ENCODE peak calls at places on chromosome 4, in four cellular contexts. F is transverse colon, W is HL-60, B is GM12878. V is an unnamed sample.

GRCh38 chr4:97498875-97499274 is 644.4 kb downstream of the STPG2 start:
- DNase-seq in W (no peak), B (no peak), F (no peak), V (no peak)

GRCh38 chr4:189143255-189143654 is 797.4 kb upstream of the FRG1 start:
- DNase-seq in B (no peak), W (no peak), F (no peak), V (no peak)

GRCh38 chr4:76641351-76641750 is 206.3 kb downstream of the SHROOM3 start:
- DNase-seq in F (no peak), W (no peak), B (no peak), V (no peak)

GRCh38 chr4:121212801-121213200 is 48.7 kb upstream of the TNIP3 start:
- DNase-seq in F (no peak), W (no peak), B (no peak), V (no peak)

GRCh38 chr4:8108261-8108660 is 50.4 kb downstream of the ABLIM2 start:
- DNase-seq in W (no peak), B (no peak), F (peak), V (no peak)

GRCh38 chr4:153651961-153652784 is 31.9 kb upstream of the TLR2 start:
- DNase-seq in B (no peak), F (no peak), W (no peak), V (no peak)

GRCh38 chr4:116070283-116070682 is 956.9 kb upstream of the NDST4 start:
- DNase-seq in B (no peak), W (no peak), F (no peak), V (no peak)

GRCh38 chr4:145132521-145133098 is 34.5 kb downstream of the ABCE1 start:
- DNase-seq in W (no peak), B (peak), F (no peak), V (no peak)

GRCh38 chr4:76802546-76803021 is 95.4 kb downstream of the SOWAHB start:
- DNase-seq in W (no peak), F (no peak), B (no peak), V (no peak)

GRCh38 chr4:26081795-26082498 is 167.9 kb downstream of the SMIM20 start:
- DNase-seq in F (no peak), W (peak), B (no peak), V (no peak)

GRCh38 chr4:86934147-86934771 is 552 bp upstream of the AFF1 start:
- DNase-seq in F (peak), B (no peak), W (no peak), V (no peak)

GRCh38 chr4:57410331-57411052 is 300.3 kb upstream of the IGFBP7 start:
- DNase-seq in F (no peak), W (no peak), B (no peak), V (no peak)

GRCh38 chr4:55176497-55176896 is 51.1 kb upstream of the KDR start:
- DNase-seq in F (no peak), W (no peak), B (no peak), V (no peak)

GRCh38 chr4:173182403-173182802 is 13.8 kb downstream of the GALNT7 start:
- DNase-seq in W (no peak), B (no peak), F (no peak), V (no peak)

GRCh38 chr4:82172186-82172585 is 201.6 kb downstream of the HNRNPD start:
- DNase-seq in F (no peak), W (no peak), B (no peak), V (no peak)

GRCh38 chr4:167415461-167415860 is 181.2 kb upstream of the SPOCK3 start:
- DNase-seq in W (no peak), F (no peak), B (no peak), V (no peak)

GRCh38 chr4:56739104-56739777 is 58.1 kb upstream of the HOPX start:
- DNase-seq in F (no peak), W (peak), B (no peak), V (no peak)

GRCh38 chr4:107888237-107888636 is 43.1 kb upstream of the CYP2U1 start:
- DNase-seq in W (no peak), F (no peak), B (no peak), V (no peak)

GRCh38 chr4:112145820-112146813 is 863 bp downstream of the FAM241A start:
- DNase-seq in W (no peak), F (peak), B (peak), V (peak)

GRCh38 chr4:111991163-111991562 is 154.1 kb upstream of the FAM241A start:
- DNase-seq in F (no peak), W (no peak), B (peak), V (no peak)

GRCh38 chr4:138834029-138834428 is 181.6 kb upstream of the NOCT start:
- DNase-seq in F (no peak), W (no peak), B (no peak), V (no peak)

GRCh38 chr4:17272154-17272553 is 239.7 kb downstream of the QDPR start:
- DNase-seq in B (no peak), W (no peak), F (no peak), V (no peak)

GRCh38 chr4:141220271-141220654 is 432 bp upstream of the ZNF330 start:
- DNase-seq in F (no peak), B (no peak), W (no peak), V (no peak)

GRCh38 chr4:101597204-101597603 is 193.3 kb upstream of the BANK1 start:
- DNase-seq in F (no peak), W (no peak), B (peak), V (no peak)

GRCh38 chr4:151990201-151990600 is 229.4 kb upstream of the GATB start:
- DNase-seq in W (no peak), B (no peak), F (no peak), V (no peak)

GRCh38 chr4:24244663-24245519 is 339.5 kb downstream of the DHX15 start:
- DNase-seq in F (no peak), B (no peak), W (no peak), V (no peak)

GRCh38 chr4:96429657-96430056 is 589.8 kb downstream of the PDHA2 start:
- DNase-seq in W (no peak), F (no peak), B (no peak), V (no peak)

GRCh38 chr4:79121875-79122358 is 182.7 kb upstream of the PAQR3 start:
- DNase-seq in B (no peak), F (no peak), W (no peak), V (no peak)

GRCh38 chr4:110637408-110638131 is 14.7 kb upstream of the PITX2 start:
- DNase-seq in F (no peak), W (no peak), B (no peak), V (no peak)

GRCh38 chr4:102139932-102140331 is 205.3 kb downstream of the SLC39A8 start:
- DNase-seq in F (no peak), W (no peak), B (no peak), V (no peak)

GRCh38 chr4:73589261-73589847 is 30.9 kb downstream of the RASSF6 start:
- DNase-seq in B (peak), F (no peak), W (no peak), V (no peak)
- TF ChIP-seq POLR2AphosphoS5 in B (peak), F (no peak), W (no peak), V (no peak)

GRCh38 chr4:37590016-37590415 is 96.2 kb downstream of the RELL1 start:
- DNase-seq in F (no peak), W (no peak), B (no peak), V (no peak)

GRCh38 chr4:37586194-37586593 is 100.0 kb downstream of the RELL1 start:
- DNase-seq in W (no peak), B (no peak), F (no peak), V (no peak)

GRCh38 chr4:37588150-37588549 is 98.0 kb downstream of the RELL1 start:
- DNase-seq in B (no peak), F (no peak), W (no peak), V (no peak)

GRCh38 chr4:37584530-37585060 is 101.6 kb downstream of the RELL1 start:
- DNase-seq in B (no peak), F (no peak), W (no peak), V (no peak)

GRCh38 chr4:37584087-37584486 is 102.1 kb downstream of the RELL1 start:
- DNase-seq in B (no peak), F (peak), W (no peak), V (no peak)
- TF ChIP-seq POLR2AphosphoS5 in B (no peak), F (peak), W (no peak), V (no peak)

DNA sequence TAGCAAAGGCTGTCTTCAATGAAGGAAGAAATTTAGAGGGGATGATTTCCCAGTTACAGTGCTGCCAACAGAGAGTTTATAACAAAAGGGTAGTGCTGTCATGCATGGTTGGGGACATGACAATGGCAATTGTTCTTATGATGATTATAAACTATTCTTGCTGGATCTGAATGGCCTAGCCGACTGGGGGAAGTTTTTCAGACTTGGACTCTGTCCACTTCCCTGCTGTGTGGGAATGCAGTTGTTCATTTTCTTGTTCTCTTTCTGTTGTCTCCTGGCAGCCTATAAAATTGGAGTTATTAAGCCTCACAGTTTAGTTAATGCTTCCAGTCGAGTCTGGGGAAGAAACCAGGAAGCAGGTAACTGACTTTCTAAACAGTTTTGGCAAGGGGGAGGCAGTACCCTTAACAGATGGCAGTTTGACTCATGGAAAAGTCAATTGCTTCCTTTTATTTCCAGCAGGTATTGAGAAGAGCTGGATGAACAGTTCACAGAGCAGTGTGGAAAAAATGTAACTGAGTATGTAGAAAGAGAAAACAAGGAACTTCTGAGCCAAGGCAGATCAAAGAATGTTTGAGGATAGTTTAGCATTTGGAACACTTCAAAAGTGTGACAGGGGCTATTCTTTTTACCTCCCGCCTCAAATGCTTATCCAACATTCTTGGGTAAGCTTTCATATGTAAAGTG is 582.7 kb downstream of the RAPGEF2 start:
- DNase-seq in F (no peak), W (no peak), B (no peak), V (no peak)
- TF ChIP-seq POLR2AphosphoS5 in F (no peak), W (no peak), B (no peak), V (no peak)

DNA sequence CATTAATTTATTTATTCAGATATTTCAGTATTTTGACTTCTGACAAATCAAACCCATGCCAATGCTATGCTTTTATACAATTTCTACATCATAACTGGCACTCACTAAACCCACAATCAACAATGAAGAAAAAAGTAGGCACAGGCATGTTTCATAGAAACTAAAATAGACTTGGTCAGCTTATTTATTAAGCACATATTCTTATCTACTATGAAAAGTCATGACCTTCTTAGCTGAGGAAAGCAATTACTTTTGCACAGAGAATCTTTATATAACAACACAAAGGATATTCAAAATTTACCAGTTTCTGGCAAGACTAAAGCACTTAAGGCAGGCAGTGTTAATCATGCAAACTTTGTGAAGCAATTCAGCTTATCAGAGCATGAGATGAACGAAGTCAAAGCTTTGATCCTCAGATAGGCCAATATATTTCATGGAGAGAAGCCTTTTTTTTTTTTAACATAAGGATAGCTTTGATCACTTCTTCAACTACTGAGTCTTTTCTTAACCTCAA is 490.6 kb downstream of the INPP4B start:
- DNase-seq in F (no peak), W (no peak), B (no peak), V (no peak)
- TF ChIP-seq POLR2AphosphoS5 in F (no peak), W (no peak), B (no peak), V (no peak)

GRCh38 chr4:123386608-123387007 is 10.0 kb upstream of the SPRY1 start:
- DNase-seq in F (no peak), W (no peak), B (no peak), V (no peak)
- TF ChIP-seq POLR2AphosphoS5 in F (no peak), W (no peak), B (no peak), V (no peak)

GRCh38 chr4:185209031-185209851 is at the start of gene SNX25:
- DNase-seq in F (peak), W (no peak), B (no peak), V (peak)
- TF ChIP-seq POLR2AphosphoS5 in F (peak), W (no peak), B (peak), V (no peak)

GRCh38 chr4:184747034-184747830 is 13.3 kb upstream of the CENPU start:
- DNase-seq in W (no peak), B (no peak), F (peak), V (no peak)

GRCh38 chr4:184745747-184746531 is 12.0 kb upstream of the CENPU start:
- DNase-seq in F (peak), W (peak), B (no peak), V (peak)

GRCh38 chr4:184744251-184744650 is 10.4 kb upstream of the CENPU start:
- DNase-seq in W (no peak), B (no peak), F (no peak), V (no peak)

GRCh38 chr4:184748251-184748652 is 14.4 kb upstream of the CENPU start:
- DNase-seq in W (no peak), B (no peak), F (peak), V (peak)

GRCh38 chr4:184746532-184746870 is 12.6 kb upstream of the CENPU start:
- DNase-seq in B (no peak), F (no peak), W (no peak), V (no peak)
- TF ChIP-seq POLR2AphosphoS5 in B (no peak), F (peak), W (peak), V (no peak)

GRCh38 chr4:40301592-40301991 is 33.5 kb upstream of the CHRNA9 start:
- DNase-seq in F (peak), W (no peak), B (peak), V (no peak)
- TF ChIP-seq POLR2AphosphoS5 in F (no peak), W (peak), B (peak), V (no peak)

DNA sequence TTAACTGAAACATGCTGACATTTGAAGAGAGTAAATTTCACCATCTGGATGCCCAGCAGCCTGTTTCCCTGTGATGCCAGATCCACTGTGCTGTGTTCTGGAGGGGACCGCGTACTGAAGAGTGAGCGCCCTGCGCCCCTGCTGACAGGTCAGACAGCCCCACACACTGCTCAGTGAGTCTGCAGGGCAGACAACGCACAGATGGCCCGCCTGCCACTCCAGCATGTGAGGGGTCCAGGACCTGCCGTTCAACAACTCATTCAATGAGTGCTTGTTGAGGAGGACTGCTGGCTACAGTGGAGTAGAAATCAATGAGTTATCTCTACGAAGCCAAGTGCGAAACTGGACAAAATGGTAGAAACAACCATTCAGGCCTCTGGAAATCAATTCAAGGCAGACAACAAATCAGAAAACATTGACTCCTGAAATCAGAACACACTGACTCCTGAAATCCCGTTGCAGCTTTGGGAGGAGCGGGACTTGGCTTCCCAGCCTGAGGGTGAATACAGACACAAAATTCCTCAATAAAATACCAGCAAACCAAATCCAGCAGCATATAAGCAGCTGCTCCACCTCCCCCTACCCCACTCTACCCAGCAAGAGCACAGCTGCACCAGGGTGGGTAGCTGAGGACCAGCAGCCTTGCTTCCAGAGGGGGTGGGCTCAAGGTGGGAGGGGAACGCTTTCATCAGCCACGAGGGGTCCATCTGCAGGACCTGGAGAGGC is 49.4 kb downstream of the FGFRL1 start:
- DNase-seq in F (no peak), W (no peak), B (no peak), V (peak)
- TF ChIP-seq POLR2AphosphoS5 in F (no peak), W (no peak), B (no peak), V (no peak)

DNA sequence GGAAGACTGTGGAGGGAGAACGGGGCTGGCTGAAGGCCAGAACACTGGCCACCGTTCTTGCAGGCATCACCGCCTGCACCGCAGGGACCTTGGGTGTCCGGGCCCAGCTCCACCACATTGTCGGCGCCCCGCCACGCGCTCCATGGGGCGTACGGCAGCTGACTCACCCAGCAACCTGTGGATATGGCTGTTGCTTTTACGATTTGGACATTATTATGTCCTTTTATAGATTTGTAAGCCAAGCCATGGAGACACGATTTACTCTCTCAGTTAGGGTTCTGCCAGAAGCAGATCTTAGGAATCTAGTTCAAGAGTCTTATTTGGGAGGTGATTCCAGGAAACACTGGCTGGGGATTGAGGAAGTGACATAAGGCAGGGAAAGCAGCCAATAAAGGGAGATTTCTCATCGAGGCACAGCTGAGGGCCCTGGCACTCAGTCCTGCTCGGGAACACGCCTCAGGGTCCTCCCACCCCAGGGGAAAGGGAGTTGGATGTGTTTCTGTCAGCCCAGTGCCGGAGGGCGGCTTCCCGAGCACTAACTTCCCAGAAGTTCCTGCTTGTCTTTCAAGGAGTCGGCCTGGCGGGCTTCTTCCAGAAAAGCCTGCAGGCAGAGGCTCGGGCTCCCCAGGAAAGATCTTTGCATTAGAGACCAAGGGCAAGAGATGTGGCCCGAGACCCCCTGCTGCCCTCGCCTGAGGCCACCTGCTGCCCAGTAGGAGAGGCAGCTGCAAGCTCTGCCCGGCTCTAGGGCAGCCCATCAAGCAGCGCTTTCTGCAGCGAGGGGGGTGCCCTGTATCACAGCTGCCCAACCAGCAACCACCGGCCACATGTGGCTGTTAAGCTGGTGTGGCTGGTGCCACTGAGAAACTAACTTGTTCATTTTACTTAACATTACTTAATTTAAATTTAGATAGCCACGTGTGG is 52.9 kb downstream of the CRMP1 start:
- DNase-seq in B (no peak), F (peak), W (no peak), V (no peak)
- TF ChIP-seq POLR2AphosphoS5 in B (no peak), F (peak), W (no peak), V (no peak)

V was measured in suprapubic skin.